ENCODE peak calls at places on chromosomes 11 and 22, in eight cellular contexts. One of them, this sample, is unnamed.

GRCh38 chr11:115920087-115920461 is 415.9 kb upstream of the CADM1 start:
- DNase-seq in mesenchymal stem cell: no peak
- DNase-seq in GM06990: no peak
- DNase-seq in A549: no peak
- DNase-seq in naive thymus-derived CD4-positive, alpha-beta T cell: no peak
- DNase-seq in lung: no peak
- DNase-seq in HAP-1: no peak
- DNase-seq in AG04450: no peak
- DNase-seq in this sample: no peak

GRCh38 chr11:33773399-33774355 is 643 bp downstream of the FBXO3 start:
- DNase-seq in A549: no peak
- DNase-seq in AG04450: no peak
- DNase-seq in lung: no peak
- DNase-seq in GM06990: peak
- DNase-seq in naive thymus-derived CD4-positive, alpha-beta T cell: peak
- DNase-seq in HAP-1: peak
- DNase-seq in mesenchymal stem cell: peak
- DNase-seq in this sample: no peak

GRCh38 chr11:9862981-9863380 is 199.1 kb downstream of the SWAP70 start:
- DNase-seq in GM06990: no peak
- DNase-seq in mesenchymal stem cell: no peak
- DNase-seq in naive thymus-derived CD4-positive, alpha-beta T cell: no peak
- DNase-seq in HAP-1: no peak
- DNase-seq in AG04450: no peak
- DNase-seq in A549: peak
- DNase-seq in lung: no peak
- DNase-seq in this sample: peak

GRCh38 chr11:62127941-62128770 is 4.3 kb downstream of the INCENP start:
- DNase-seq in HAP-1: no peak
- DNase-seq in lung: no peak
- DNase-seq in naive thymus-derived CD4-positive, alpha-beta T cell: no peak
- DNase-seq in mesenchymal stem cell: no peak
- DNase-seq in GM06990: no peak
- DNase-seq in A549: no peak
- DNase-seq in AG04450: no peak
- DNase-seq in this sample: no peak

GRCh38 chr11:110878513-110878912 is 166.3 kb upstream of the ARHGAP20 start:
- DNase-seq in A549: no peak
- DNase-seq in mesenchymal stem cell: no peak
- DNase-seq in naive thymus-derived CD4-positive, alpha-beta T cell: no peak
- DNase-seq in HAP-1: no peak
- DNase-seq in GM06990: no peak
- DNase-seq in lung: no peak
- DNase-seq in AG04450: no peak
- DNase-seq in this sample: peak

GRCh38 chr22:26718905-26719304 is 61.5 kb downstream of the MIAT start:
- DNase-seq in A549: peak
- DNase-seq in mesenchymal stem cell: peak
- DNase-seq in GM06990: no peak
- DNase-seq in lung: no peak
- DNase-seq in AG04450: peak
- DNase-seq in naive thymus-derived CD4-positive, alpha-beta T cell: no peak
- DNase-seq in HAP-1: no peak
- DNase-seq in this sample: peak

GRCh38 chr11:43790444-43790794 is 90.2 kb upstream of the ALKBH3 start:
- DNase-seq in naive thymus-derived CD4-positive, alpha-beta T cell: no peak
- DNase-seq in lung: no peak
- DNase-seq in mesenchymal stem cell: no peak
- DNase-seq in AG04450: no peak
- DNase-seq in A549: no peak
- DNase-seq in HAP-1: no peak
- DNase-seq in GM06990: no peak
- DNase-seq in this sample: no peak

GRCh38 chr22:37545703-37546435 is 14.4 kb upstream of the CDC42EP1 start:
- DNase-seq in naive thymus-derived CD4-positive, alpha-beta T cell: no peak
- DNase-seq in mesenchymal stem cell: peak
- DNase-seq in AG04450: peak
- DNase-seq in lung: peak
- DNase-seq in A549: peak
- DNase-seq in HAP-1: peak
- DNase-seq in GM06990: no peak
- DNase-seq in this sample: peak

GRCh38 chr22:24285245-24285644 is 14.6 kb downstream of the SPECC1L start:
- DNase-seq in A549: no peak
- DNase-seq in AG04450: no peak
- DNase-seq in mesenchymal stem cell: peak
- DNase-seq in naive thymus-derived CD4-positive, alpha-beta T cell: peak
- DNase-seq in GM06990: no peak
- DNase-seq in lung: no peak
- DNase-seq in HAP-1: no peak
- DNase-seq in this sample: no peak

GRCh38 chr22:46362221-46362933 is 26.9 kb downstream of the TRMU start:
- DNase-seq in A549: no peak
- DNase-seq in mesenchymal stem cell: no peak
- DNase-seq in GM06990: peak
- DNase-seq in naive thymus-derived CD4-positive, alpha-beta T cell: no peak
- DNase-seq in AG04450: no peak
- DNase-seq in lung: no peak
- DNase-seq in HAP-1: no peak
- DNase-seq in this sample: no peak

GRCh38 chr11:12195773-12196172 is 85.4 kb downstream of the MICAL2 start:
- DNase-seq in GM06990: no peak
- DNase-seq in mesenchymal stem cell: no peak
- DNase-seq in AG04450: no peak
- DNase-seq in A549: no peak
- DNase-seq in HAP-1: no peak
- DNase-seq in naive thymus-derived CD4-positive, alpha-beta T cell: peak
- DNase-seq in lung: no peak
- DNase-seq in this sample: no peak

GRCh38 chr22:43101306-43101705 is 9.2 kb upstream of the BIK start:
- DNase-seq in mesenchymal stem cell: peak
- DNase-seq in naive thymus-derived CD4-positive, alpha-beta T cell: no peak
- DNase-seq in lung: no peak
- DNase-seq in HAP-1: no peak
- DNase-seq in AG04450: no peak
- DNase-seq in A549: no peak
- DNase-seq in GM06990: no peak
- DNase-seq in this sample: no peak

GRCh38 chr11:100269511-100269910 is 417.6 kb upstream of the ARHGAP42 start:
- DNase-seq in HAP-1: no peak
- DNase-seq in A549: no peak
- DNase-seq in lung: no peak
- DNase-seq in AG04450: no peak
- DNase-seq in mesenchymal stem cell: no peak
- DNase-seq in GM06990: no peak
- DNase-seq in naive thymus-derived CD4-positive, alpha-beta T cell: no peak
- DNase-seq in this sample: no peak

GRCh38 chr11:129894281-129895125 is 875 bp downstream of the NFRKB start:
- DNase-seq in HAP-1: no peak
- DNase-seq in A549: no peak
- DNase-seq in AG04450: no peak
- DNase-seq in mesenchymal stem cell: peak
- DNase-seq in naive thymus-derived CD4-positive, alpha-beta T cell: peak
- DNase-seq in GM06990: no peak
- DNase-seq in lung: no peak
- DNase-seq in this sample: no peak

GRCh38 chr11:15935370-15935769 is 421.0 kb downstream of the SOX6 start:
- DNase-seq in GM06990: no peak
- DNase-seq in A549: no peak
- DNase-seq in naive thymus-derived CD4-positive, alpha-beta T cell: no peak
- DNase-seq in AG04450: no peak
- DNase-seq in lung: no peak
- DNase-seq in HAP-1: no peak
- DNase-seq in mesenchymal stem cell: no peak
- DNase-seq in this sample: no peak

GRCh38 chr11:93744669-93745004 is 3.2 kb downstream of the C11orf54 start:
- DNase-seq in A549: no peak
- DNase-seq in mesenchymal stem cell: no peak
- DNase-seq in naive thymus-derived CD4-positive, alpha-beta T cell: no peak
- DNase-seq in HAP-1: no peak
- DNase-seq in AG04450: no peak
- DNase-seq in GM06990: no peak
- DNase-seq in lung: no peak
- DNase-seq in this sample: no peak

GRCh38 chr11:68932933-68933577 is 29.4 kb downstream of the IGHMBP2 start:
- DNase-seq in GM06990: no peak
- DNase-seq in mesenchymal stem cell: no peak
- DNase-seq in lung: no peak
- DNase-seq in A549: no peak
- DNase-seq in AG04450: no peak
- DNase-seq in naive thymus-derived CD4-positive, alpha-beta T cell: no peak
- DNase-seq in HAP-1: no peak
- DNase-seq in this sample: no peak

GRCh38 chr11:43921561-43922294 is 20.7 kb upstream of the C11orf96 start:
- DNase-seq in AG04450: no peak
- DNase-seq in mesenchymal stem cell: peak
- DNase-seq in naive thymus-derived CD4-positive, alpha-beta T cell: no peak
- DNase-seq in GM06990: no peak
- DNase-seq in HAP-1: no peak
- DNase-seq in lung: no peak
- DNase-seq in A549: no peak
- DNase-seq in this sample: no peak

GRCh38 chr11:101434241-101434640 is 149.6 kb downstream of the TRPC6 start:
- DNase-seq in mesenchymal stem cell: no peak
- DNase-seq in lung: no peak
- DNase-seq in A549: no peak
- DNase-seq in AG04450: no peak
- DNase-seq in HAP-1: no peak
- DNase-seq in GM06990: no peak
- DNase-seq in naive thymus-derived CD4-positive, alpha-beta T cell: no peak
- DNase-seq in this sample: no peak

GRCh38 chr11:27861706-27862430 is 161.6 kb upstream of the BDNF start:
- DNase-seq in HAP-1: no peak
- DNase-seq in A549: peak
- DNase-seq in GM06990: no peak
- DNase-seq in AG04450: peak
- DNase-seq in mesenchymal stem cell: peak
- DNase-seq in naive thymus-derived CD4-positive, alpha-beta T cell: no peak
- DNase-seq in lung: no peak
- DNase-seq in this sample: peak

GRCh38 chr22:37019309-37020191 is at the start of the genes MPST and TST:
- DNase-seq in lung: peak
- DNase-seq in AG04450: no peak
- DNase-seq in A549: peak
- DNase-seq in mesenchymal stem cell: peak
- DNase-seq in naive thymus-derived CD4-positive, alpha-beta T cell: peak
- DNase-seq in GM06990: peak
- DNase-seq in HAP-1: peak
- DNase-seq in this sample: no peak

GRCh38 chr11:61119571-61119970 is 17.3 kb downstream of the CD5 start:
- DNase-seq in AG04450: no peak
- DNase-seq in mesenchymal stem cell: no peak
- DNase-seq in HAP-1: no peak
- DNase-seq in lung: no peak
- DNase-seq in GM06990: no peak
- DNase-seq in naive thymus-derived CD4-positive, alpha-beta T cell: no peak
- DNase-seq in A549: no peak
- DNase-seq in this sample: no peak

GRCh38 chr11:31799794-31800397 is 11.2 kb downstream of the PAX6 start:
- DNase-seq in naive thymus-derived CD4-positive, alpha-beta T cell: no peak
- DNase-seq in lung: no peak
- DNase-seq in GM06990: no peak
- DNase-seq in HAP-1: no peak
- DNase-seq in AG04450: no peak
- DNase-seq in mesenchymal stem cell: no peak
- DNase-seq in A549: no peak
- DNase-seq in this sample: no peak
- H3K4me3 ChIP-seq in naive thymus-derived CD4-positive, alpha-beta T cell: no peak
- H3K4me3 ChIP-seq in lung: no peak
- H3K4me3 ChIP-seq in GM06990: no peak
- H3K4me3 ChIP-seq in HAP-1: no peak
- H3K4me3 ChIP-seq in AG04450: no peak
- H3K4me3 ChIP-seq in mesenchymal stem cell: no peak
- H3K4me3 ChIP-seq in A549: no peak
- H3K4me3 ChIP-seq in this sample: peak

GRCh38 chr11:72720806-72721205 is 31.4 kb downstream of the ARAP1 start:
- DNase-seq in mesenchymal stem cell: no peak
- DNase-seq in GM06990: no peak
- DNase-seq in lung: no peak
- DNase-seq in HAP-1: no peak
- DNase-seq in naive thymus-derived CD4-positive, alpha-beta T cell: no peak
- DNase-seq in AG04450: no peak
- DNase-seq in A549: no peak
- DNase-seq in this sample: no peak
- H3K4me3 ChIP-seq in mesenchymal stem cell: peak
- H3K4me3 ChIP-seq in GM06990: peak
- H3K4me3 ChIP-seq in lung: no peak
- H3K4me3 ChIP-seq in HAP-1: no peak
- H3K4me3 ChIP-seq in naive thymus-derived CD4-positive, alpha-beta T cell: peak
- H3K4me3 ChIP-seq in AG04450: peak
- H3K4me3 ChIP-seq in A549: no peak
- H3K4me3 ChIP-seq in this sample: peak

DNA sequence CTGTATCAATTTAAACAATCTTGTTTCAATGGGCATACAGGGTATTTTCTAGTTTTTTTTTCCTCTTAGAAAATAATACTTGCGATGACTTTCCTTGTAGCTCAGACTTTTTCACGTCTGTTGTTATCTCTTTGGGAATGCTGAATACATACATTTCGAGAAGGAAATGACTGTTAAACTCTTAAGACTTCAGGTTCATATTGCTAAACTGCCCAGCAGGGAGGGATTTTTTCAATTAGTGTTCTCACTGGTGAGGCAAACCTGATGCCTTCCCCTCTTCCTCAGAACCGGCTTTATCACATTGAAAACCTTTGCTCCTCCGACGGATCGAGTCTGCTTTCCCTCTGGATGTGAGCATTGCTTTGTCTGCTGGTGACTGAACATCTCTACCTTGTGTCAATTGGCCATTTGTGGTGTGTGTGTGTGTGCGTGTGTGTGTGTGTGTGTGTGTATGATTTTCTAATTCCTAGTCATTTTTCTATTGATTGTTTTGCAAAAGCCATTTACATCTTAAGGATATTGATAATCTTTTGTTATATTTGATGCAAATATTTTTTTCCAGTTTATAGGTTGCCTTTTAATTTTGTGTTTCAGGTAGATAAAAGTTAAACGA is 6.6 kb downstream of the NEAT1 start:
- DNase-seq in naive thymus-derived CD4-positive, alpha-beta T cell: no peak
- DNase-seq in HAP-1: peak
- DNase-seq in AG04450: no peak
- DNase-seq in GM06990: peak
- DNase-seq in A549: peak
- DNase-seq in lung: no peak
- DNase-seq in mesenchymal stem cell: peak
- DNase-seq in this sample: no peak
- H3K4me3 ChIP-seq in naive thymus-derived CD4-positive, alpha-beta T cell: peak
- H3K4me3 ChIP-seq in HAP-1: peak
- H3K4me3 ChIP-seq in AG04450: peak
- H3K4me3 ChIP-seq in GM06990: peak
- H3K4me3 ChIP-seq in A549: peak
- H3K4me3 ChIP-seq in lung: no peak
- H3K4me3 ChIP-seq in mesenchymal stem cell: no peak
- H3K4me3 ChIP-seq in this sample: peak

DNA sequence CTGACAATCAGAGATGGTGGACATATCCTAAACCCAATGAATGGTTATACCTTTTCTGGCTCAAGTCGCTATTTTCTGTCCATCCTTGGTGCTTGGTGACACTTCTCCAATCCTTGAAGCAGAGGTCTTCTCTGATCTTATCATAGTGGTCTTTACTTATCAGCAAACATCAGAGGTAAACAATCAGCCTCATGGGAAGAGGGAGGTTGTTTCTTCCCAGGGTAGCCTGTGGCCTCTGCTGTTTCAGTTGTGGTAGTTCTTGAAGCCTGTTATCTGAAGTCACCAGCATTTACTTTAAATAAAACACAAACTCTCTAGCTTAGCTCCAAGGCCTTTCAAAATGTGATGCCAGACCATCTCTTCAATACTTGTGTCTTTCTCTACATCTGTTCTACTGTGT is 66.7 kb downstream of the RRM1 start:
- DNase-seq in A549: no peak
- DNase-seq in naive thymus-derived CD4-positive, alpha-beta T cell: no peak
- DNase-seq in lung: no peak
- DNase-seq in HAP-1: no peak
- DNase-seq in GM06990: no peak
- DNase-seq in AG04450: no peak
- DNase-seq in mesenchymal stem cell: no peak
- DNase-seq in this sample: no peak
- H3K4me3 ChIP-seq in A549: no peak
- H3K4me3 ChIP-seq in naive thymus-derived CD4-positive, alpha-beta T cell: no peak
- H3K4me3 ChIP-seq in lung: no peak
- H3K4me3 ChIP-seq in HAP-1: no peak
- H3K4me3 ChIP-seq in GM06990: no peak
- H3K4me3 ChIP-seq in AG04450: no peak
- H3K4me3 ChIP-seq in mesenchymal stem cell: no peak
- H3K4me3 ChIP-seq in this sample: no peak